ENCODE peak calls at places on chromosomes 5 and 9, in eight cellular contexts. R, X, A, S, G, V, P and U are unnamed samples.

GRCh38 chr5:42621662-42622061 is 135.0 kb upstream of the CCDC152 start:
- DNase-seq in V (peak), X (no peak), P (no peak), S (no peak), R (no peak), A (no peak), G (no peak), U (no peak)

GRCh38 chr5:148912714-148913398 is 86.4 kb downstream of the ADRB2 start:
- DNase-seq in S (peak), A (no peak), X (peak), P (peak), G (peak), R (peak), V (peak), U (no peak)

GRCh38 chr5:170773031-170773985 is 10.2 kb upstream of the GABRP start:
- DNase-seq in S (no peak), P (no peak), X (no peak), A (no peak), R (peak), G (no peak), V (no peak), U (no peak)

GRCh38 chr5:137453476-137454080 is 45.5 kb downstream of the SPOCK1 start:
- DNase-seq in R (peak), A (no peak), P (no peak), S (peak), G (no peak), V (peak), X (peak), U (no peak)

GRCh38 chr5:103894882-103895281 is 332.3 kb upstream of the NUDT12 start:
- DNase-seq in V (no peak), A (no peak), R (peak), G (no peak), X (peak), S (no peak), P (no peak), U (no peak)

GRCh38 chr5:40823459-40823858 is 11.6 kb downstream of the RPL37 start:
- DNase-seq in R (no peak), V (no peak), P (no peak), S (peak), G (no peak), X (no peak), A (no peak), U (no peak)

GRCh38 chr5:133994297-133994989 is 10.3 kb downstream of the VDAC1 start:
- DNase-seq in X (no peak), R (no peak), G (no peak), A (no peak), S (no peak), P (no peak), V (no peak), U (no peak)

GRCh38 chr5:153952057-153952456 is 86.7 kb downstream of the FAM114A2 start:
- DNase-seq in X (no peak), V (no peak), G (no peak), R (no peak), A (no peak), S (no peak), P (no peak), U (no peak)

GRCh38 chr9:70069734-70070133 is 26.1 kb downstream of the MAMDC2 start:
- DNase-seq in V (no peak), A (no peak), S (no peak), X (no peak), R (no peak), P (no peak), G (no peak), U (no peak)

GRCh38 chr5:3101561-3101960 is 350.1 kb upstream of the IRX2 start:
- DNase-seq in S (no peak), V (no peak), R (peak), X (no peak), G (no peak), P (no peak), A (no peak), U (no peak)

DNA sequence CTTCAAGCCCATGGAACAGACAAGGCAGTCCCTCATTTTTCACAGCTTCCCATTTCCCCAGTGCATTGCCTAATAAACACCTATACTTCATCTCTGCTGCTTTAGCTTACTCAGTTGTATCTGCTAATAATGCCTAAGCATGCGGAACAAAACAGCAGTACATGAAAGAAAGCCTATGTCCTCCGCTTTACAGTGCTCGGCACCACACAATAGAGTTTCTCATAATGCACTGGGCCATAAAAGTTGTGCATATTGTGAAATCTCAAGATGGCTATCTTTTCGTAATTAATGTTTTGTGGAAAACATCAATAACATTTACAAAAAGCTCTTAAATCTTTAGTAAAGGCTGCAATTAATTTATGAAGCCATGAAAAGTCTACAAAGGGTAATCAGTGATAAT is 69.3 kb downstream of the DENND1A start:
- DNase-seq in P (no peak), R (no peak), A (no peak), X (no peak), G (no peak), V (no peak), S (no peak), U (no peak)
- H3K4me3 ChIP-seq in P (no peak), R (no peak), A (no peak), X (no peak), G (no peak), V (no peak), S (no peak), U (no peak)

DNA sequence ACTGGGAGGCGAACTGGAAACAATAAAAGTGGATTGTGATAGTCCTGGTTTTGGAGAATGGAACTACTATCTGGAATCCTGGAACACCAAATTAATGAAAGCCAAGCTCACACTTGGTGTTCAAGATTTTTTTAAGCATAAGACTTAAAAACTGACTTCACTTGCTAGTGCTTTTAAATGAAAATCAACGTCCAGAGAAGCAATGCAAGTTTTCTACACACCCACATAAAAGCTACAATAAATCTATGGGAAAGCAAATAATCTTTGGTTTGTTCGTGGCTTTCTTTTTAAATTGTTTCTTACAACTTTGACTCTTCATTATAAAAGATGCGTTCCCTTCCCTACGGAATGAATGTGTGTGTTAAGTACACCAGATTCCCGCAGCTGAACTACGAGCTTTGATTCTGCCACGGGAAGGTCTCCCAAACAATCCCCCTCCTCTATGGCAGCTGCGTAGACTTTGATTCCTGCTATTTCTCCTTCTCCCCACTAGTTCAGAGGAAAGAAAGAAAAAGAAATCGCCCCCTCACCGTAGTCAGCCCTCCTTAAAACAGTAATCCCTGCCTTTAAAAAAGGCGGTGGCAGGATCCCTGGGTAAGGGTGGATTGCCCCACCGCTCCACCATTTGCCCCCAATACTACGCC is 1057.2 kb upstream of the DMAC1 start:
- DNase-seq in R (peak), P (no peak), S (no peak), V (no peak), A (no peak), X (no peak), G (no peak), U (no peak)
- TF ChIP-seq CTCF in R (no peak), P (no peak), S (no peak), V (no peak), A (no peak), X (no peak), G (no peak), U (no peak)

GRCh38 chr5:102865510-102866314 is 110.6 kb downstream of the PAM start:
- DNase-seq in A (peak), S (peak), X (peak), G (peak), V (peak), R (peak), P (no peak), U (no peak)
- H3K4me3 ChIP-seq in A (peak), S (peak), X (peak), G (peak), V (peak), R (peak), P (peak), U (peak)

GRCh38 chr9:34993502-34994428 is 4.2 kb downstream of the DNAJB5 start:
- DNase-seq in V (peak), S (no peak), P (no peak), G (peak), A (peak), R (peak), X (no peak), U (peak)

GRCh38 chr9:34996181-34996904 is 6.8 kb downstream of the DNAJB5 start:
- DNase-seq in P (no peak), G (no peak), A (peak), R (no peak), S (no peak), X (no peak), V (no peak), U (no peak)

GRCh38 chr9:34992376-34992951 is 2.9 kb downstream of the DNAJB5 start:
- DNase-seq in G (peak), A (peak), S (peak), V (peak), X (peak), P (no peak), R (no peak), U (peak)

GRCh38 chr9:34995288-34996060 is 5.9 kb downstream of the DNAJB5 start:
- DNase-seq in A (peak), G (no peak), R (no peak), P (no peak), S (peak), X (no peak), V (peak), U (peak)

GRCh38 chr9:34994429-34995287 is 5.1 kb downstream of the DNAJB5 start:
- DNase-seq in A (peak), X (peak), R (peak), G (no peak), S (peak), V (peak), P (no peak), U (peak)
- TF ChIP-seq CTCF in A (peak), X (peak), R (peak), G (peak), S (peak), V (peak), P (no peak), U (peak)